ENCODE peak calls at places on chromosomes 4 and X, in ten cellular contexts. R is activated CD4-positive, alpha-beta T cell treated with anti-CD3 and anti-CD28 coated beads for 48 hours; P is stimulated activated CD8-positive, alpha-beta memory T cell treated with anti-CD3 and anti-CD28 coated beads, Interleukin-7, amount 100 ng/mL, for 1 hour; G is iPS-NIHi11; N is activated T-cell treated with anti-CD3 and anti-CD28 coated beads, Interleukin-2, amount 50 U/mL, for 72 hours; B is NAMALWA; S is left ventricle myocardium inferior; I is EL; X is stimulated activated naive B cell treated with anti-CD40 and anti-IgM and Interleukin-4, amounts not matched to agents 10 μg/mL and 1 μg/mL and 100 μg/mL, for 72 hours; U is body of pancreas. T is an unnamed sample.

GRCh38 chrX:100413231-100413630 is 3.2 kb upstream of the PCDH19 start:
- DNase-seq in R (peak), G (no peak), U (peak), X (peak), B (peak), P (no peak), S (no peak), N (peak), I (peak), T (peak)

GRCh38 chr4:24065974-24066373 is 176.1 kb upstream of the PPARGC1A start:
- DNase-seq in X (no peak), N (no peak), I (no peak), P (no peak), R (no peak), U (no peak), S (no peak), B (no peak), G (no peak), T (no peak)

GRCh38 chr4:13299343-13299742 is 184.8 kb downstream of the RAB28 start:
- DNase-seq in B (no peak), R (no peak), U (no peak), S (no peak), I (no peak), X (no peak), G (no peak), N (no peak), P (no peak), T (no peak)

GRCh38 chrX:71870337-71871098 is 40.1 kb upstream of the NHSL2 start:
- DNase-seq in X (no peak), B (peak), S (no peak), I (peak), R (peak), G (peak), P (no peak), U (no peak), N (no peak), T (peak)

GRCh38 chr4:15344041-15344440 is 83.8 kb upstream of the C1QTNF7 start:
- DNase-seq in R (no peak), P (no peak), I (peak), U (no peak), X (no peak), B (no peak), S (no peak), G (no peak), N (no peak), T (no peak)

GRCh38 chr4:79576480-79576803 is 168.4 kb upstream of the GK2 start:
- DNase-seq in R (peak), I (peak), U (no peak), B (peak), G (peak), N (no peak), S (no peak), P (no peak), X (no peak), T (peak)

GRCh38 chr4:124943145-124943889 is 230.8 kb upstream of the ANKRD50 start:
- DNase-seq in B (no peak), X (no peak), G (no peak), R (no peak), S (no peak), U (no peak), N (no peak), P (no peak), I (peak), T (peak)

GRCh38 chr4:95510145-95510544 is 38.6 kb downstream of the UNC5C start:
- DNase-seq in S (no peak), G (no peak), N (no peak), B (peak), X (no peak), I (no peak), U (peak), R (no peak), P (no peak), T (peak)

GRCh38 chr4:145936142-145937020 is 2.2 kb downstream of the ZNF827 start:
- DNase-seq in X (peak), U (peak), R (peak), N (peak), B (peak), G (peak), S (peak), P (peak), I (peak), T (peak)

GRCh38 chrX:111597967-111598366 is 83.0 kb upstream of the ALG13 start:
- DNase-seq in I (no peak), P (no peak), N (no peak), S (no peak), U (no peak), G (no peak), B (no peak), R (no peak), X (no peak), T (no peak)

GRCh38 chr4:113760094-113760851 is 1.3 kb downstream of the CAMK2D start:
- DNase-seq in U (peak), S (peak), X (no peak), R (peak), G (peak), B (peak), N (peak), I (peak), P (no peak), T (peak)

GRCh38 chrX:42606591-42606990 is 171.4 kb downstream of the PPP1R2C start:
- DNase-seq in I (no peak), B (no peak), U (no peak), P (no peak), R (no peak), X (no peak), S (no peak), G (no peak), N (no peak), T (no peak)

GRCh38 chr4:48491514-48492176 is 1.6 kb downstream of the ZAR1 start:
- DNase-seq in B (no peak), R (no peak), U (no peak), N (no peak), S (no peak), I (no peak), G (no peak), X (no peak), P (no peak), T (no peak)

GRCh38 chrX:68652327-68652930 is 5.0 kb downstream of the STARD8 start:
- DNase-seq in R (peak), B (peak), G (no peak), S (no peak), X (no peak), N (no peak), P (no peak), U (no peak), I (peak), T (no peak)

GRCh38 chr4:62232755-62233280 is 1032.7 kb downstream of the ADGRL3 start:
- DNase-seq in N (no peak), R (no peak), I (no peak), B (no peak), G (no peak), S (no peak), U (no peak), P (no peak), X (no peak), T (no peak)

GRCh38 chrX:48897621-48898306 is at the start of the genes PQBP1 and TIMM17B:
- DNase-seq in U (peak), P (peak), R (peak), N (peak), X (peak), I (peak), S (peak), B (peak), G (peak), T (peak)

GRCh38 chr4:34633216-34633615 is 1611.1 kb downstream of the ARAP2 start:
- DNase-seq in U (no peak), R (no peak), X (no peak), N (no peak), S (no peak), G (no peak), P (no peak), I (no peak), B (no peak), T (no peak)

GRCh38 chrX:122880952-122881351 is 303.1 kb upstream of the GRIA3 start:
- DNase-seq in G (no peak), I (no peak), U (no peak), P (no peak), X (no peak), R (no peak), B (no peak), N (no peak), S (no peak), T (no peak)

GRCh38 chrX:117743469-117744251 is 372.9 kb downstream of the KLHL13 start:
- DNase-seq in X (no peak), N (no peak), B (peak), P (no peak), I (no peak), G (peak), U (peak), S (no peak), R (no peak), T (no peak)

GRCh38 chrX:155086202-155086840 is 15.0 kb downstream of the BRCC3 start:
- DNase-seq in B (peak), R (peak), U (peak), X (no peak), S (no peak), N (peak), P (no peak), G (peak), I (peak), T (peak)

GRCh38 chrX:97175147-97175546 is 291.4 kb downstream of the RPA4 start:
- DNase-seq in R (no peak), X (no peak), B (no peak), N (no peak), U (no peak), G (no peak), S (no peak), I (no peak), P (no peak), T (no peak)

GRCh38 chr4:69888336-69888735 is 28.4 kb upstream of the SULT1E1 start:
- DNase-seq in I (no peak), S (no peak), G (no peak), R (no peak), X (no peak), U (no peak), B (no peak), N (no peak), P (no peak), T (no peak)

GRCh38 chrX:69307736-69308135 is 142.5 kb upstream of the PJA1 start:
- DNase-seq in U (no peak), R (no peak), X (no peak), B (no peak), I (no peak), G (no peak), P (no peak), S (no peak), N (no peak), T (no peak)

GRCh38 chr4:91279899-91280298 is 1023.9 kb upstream of the GRID2 start:
- DNase-seq in B (no peak), N (no peak), U (no peak), R (no peak), P (no peak), I (no peak), S (peak), X (no peak), G (no peak), T (no peak)

GRCh38 chrX:14491689-14492088 is 37.6 kb upstream of the GLRA2 start:
- DNase-seq in R (no peak), G (no peak), S (no peak), U (no peak), B (no peak), P (no peak), X (no peak), N (no peak), I (no peak), T (no peak)

GRCh38 chr4:163332526-163333405 is at the start of gene NPY1R:
- DNase-seq in B (peak), S (peak), I (peak), X (peak), R (peak), U (peak), P (no peak), N (peak), G (peak), T (peak)

GRCh38 chr4:172997851-172998250 is 170.8 kb upstream of the GALNT7 start:
- DNase-seq in U (no peak), B (no peak), S (no peak), G (no peak), I (no peak), N (no peak), X (no peak), R (no peak), P (no peak), T (no peak)

GRCh38 chr4:92776080-92776479 is 472.3 kb downstream of the GRID2 start:
- DNase-seq in B (no peak), I (no peak), P (no peak), S (no peak), G (no peak), N (no peak), U (no peak), X (no peak), R (no peak), T (no peak)

GRCh38 chr4:151455212-151455611 is 46.2 kb downstream of the FHIP1A start:
- DNase-seq in S (no peak), I (no peak), B (no peak), G (no peak), U (peak), N (no peak), R (no peak), X (no peak), P (no peak), T (no peak)

GRCh38 chrX:130401415-130402210 is at the start of gene RBMX2:
- DNase-seq in U (peak), B (peak), I (peak), P (peak), G (peak), N (peak), S (peak), R (peak), X (peak), T (peak)

GRCh38 chr4:122776916-122777315 is 44.4 kb downstream of the BBS12 start:
- DNase-seq in G (no peak), I (peak), B (no peak), R (no peak), S (no peak), U (no peak), X (no peak), P (no peak), N (no peak), T (no peak)

GRCh38 chrX:49291615-49292337 is 11.7 kb upstream of the GAGE10 start:
- DNase-seq in G (peak), B (peak), P (peak), U (peak), S (peak), X (peak), R (peak), N (peak), I (peak), T (peak)

GRCh38 chr4:111113591-111113990 is 490.7 kb upstream of the PITX2 start:
- DNase-seq in R (no peak), S (no peak), N (no peak), X (no peak), I (no peak), B (no peak), G (no peak), U (no peak), P (no peak), T (no peak)

GRCh38 chr4:1752284-1753041 is 31.1 kb downstream of the TACC3 start:
- DNase-seq in X (no peak), S (no peak), P (no peak), I (no peak), B (no peak), N (peak), U (peak), R (peak), G (no peak), T (no peak)

GRCh38 chr4:2837904-2838496 is 5.6 kb upstream of the ADD1 start:
- DNase-seq in R (peak), B (peak), P (peak), G (peak), I (peak), S (no peak), U (peak), X (no peak), N (peak), T (no peak)

GRCh38 chrX:86141786-86142185 is 6.5 kb upstream of the DACH2 start:
- DNase-seq in X (no peak), S (no peak), U (no peak), B (no peak), G (no peak), I (no peak), N (no peak), P (no peak), R (no peak), T (no peak)

GRCh38 chrX:10142041-10142589 is 14.7 kb upstream of the CLCN4 start:
- DNase-seq in X (no peak), S (no peak), I (no peak), B (no peak), U (no peak), N (no peak), P (no peak), G (no peak), R (no peak), T (no peak)

GRCh38 chr4:13159041-13159620 is 325.0 kb downstream of the RAB28 start:
- DNase-seq in S (no peak), P (no peak), N (no peak), R (no peak), G (no peak), I (peak), U (no peak), X (no peak), B (no peak), T (no peak)

T was measured in NCI-H460.